ENCODE peak calls at places on chromosomes 6 and 20, in four cellular contexts. U is AG10803, Y is left ventricle myocardium inferior, C is foreskin fibroblast. F is an unnamed sample.

GRCh38 chr6:144156334-144156733 is 6.0 kb downstream of the STX11 start:
- DNase-seq in U (peak), Y (no peak), C (no peak), F (peak)

GRCh38 chr20:50067018-50067417 is 45.9 kb downstream of the UBE2V1 start:
- DNase-seq in C (no peak), Y (no peak), U (no peak), F (no peak)

GRCh38 chr20:48898210-48898609 is 23.3 kb upstream of the ARFGEF2 start:
- DNase-seq in U (peak), Y (no peak), C (peak), F (peak)

GRCh38 chr6:138257638-138258040 is 39.3 kb upstream of the PBOV1 start:
- DNase-seq in U (no peak), C (no peak), Y (no peak), F (no peak)

GRCh38 chr6:167703347-167703746 is 123.4 kb upstream of the AFDN start:
- DNase-seq in Y (no peak), U (no peak), C (no peak), F (no peak)

GRCh38 chr6:134990262-134990661 is 40.4 kb upstream of the ALDH8A1 start:
- DNase-seq in U (no peak), Y (no peak), C (no peak), F (no peak)

GRCh38 chr20:9478801-9479200 is 35.6 kb upstream of the LAMP5 start:
- DNase-seq in Y (no peak), U (no peak), C (no peak), F (no peak)

GRCh38 chr6:57207141-57207540 is 15.0 kb downstream of the RAB23 start:
- DNase-seq in C (peak), Y (no peak), U (peak), F (peak)

GRCh38 chr20:10568032-10568431 is 105.8 kb downstream of the JAG1 start:
- DNase-seq in U (no peak), C (no peak), Y (no peak), F (no peak)

GRCh38 chr20:2210646-2211556 is 84.9 kb upstream of the TGM3 start:
- DNase-seq in U (peak), C (peak), Y (peak), F (peak)

GRCh38 chr6:50699086-50699886 is 14.0 kb upstream of the TFAP2D start:
- DNase-seq in C (no peak), Y (no peak), U (peak), F (no peak)

GRCh38 chr6:21131406-21131805 is 462.1 kb upstream of the SOX4 start:
- DNase-seq in Y (no peak), C (no peak), U (no peak), F (no peak)

GRCh38 chr6:49001856-49002255 is 461.2 kb downstream of the MMUT start:
- DNase-seq in C (peak), Y (no peak), U (peak), F (peak)

GRCh38 chr20:19223640-19224039 is 11.2 kb downstream of the SLC24A3 start:
- DNase-seq in C (no peak), Y (no peak), U (no peak), F (no peak)

GRCh38 chr6:53530346-53530745 is 14.6 kb downstream of the GCLC start:
- DNase-seq in Y (peak), U (peak), C (no peak), F (peak)

GRCh38 chr6:34207695-34208443 is 28.8 kb upstream of the HMGA1 start:
- DNase-seq in U (no peak), Y (no peak), C (no peak), F (no peak)

GRCh38 chr6:163415620-163416379 is 1.3 kb downstream of the QKI start:
- DNase-seq in Y (peak), U (peak), C (no peak), F (peak)

GRCh38 chr6:136403166-136403980 is 113.7 kb upstream of the BCLAF1 start:
- DNase-seq in U (peak), C (peak), Y (no peak), F (peak)

GRCh38 chr6:97705568-97705967 is 422.6 kb upstream of the MMS22L start:
- DNase-seq in C (no peak), U (peak), Y (no peak), F (peak)

GRCh38 chr6:57305112-57305511 is 12.3 kb upstream of the PRIM2 start:
- DNase-seq in C (no peak), Y (no peak), U (peak), F (no peak)

GRCh38 chr6:38018755-38019165 is 199.2 kb downstream of the ZFAND3 start:
- DNase-seq in Y (no peak), C (no peak), U (no peak), F (no peak)

GRCh38 chr6:21091411-21091810 is 502.1 kb upstream of the SOX4 start:
- DNase-seq in C (no peak), U (no peak), Y (no peak), F (no peak)

GRCh38 chr20:7742479-7742878 is 197.8 kb downstream of the HAO1 start:
- DNase-seq in C (peak), U (peak), Y (no peak), F (peak)

GRCh38 chr6:75326557-75327258 is 42.1 kb upstream of the TMEM30A start:
- DNase-seq in Y (no peak), C (peak), U (peak), F (peak)

GRCh38 chr20:50283922-50284810 is 93.5 kb downstream of the CEBPB start:
- DNase-seq in Y (no peak), C (peak), U (peak), F (peak)

GRCh38 chr6:120774275-120774674 is 560.0 kb downstream of the TBC1D32 start:
- DNase-seq in U (peak), Y (no peak), C (no peak), F (peak)

GRCh38 chr6:27065183-27065582 is 182.3 kb upstream of the PRSS16 start:
- DNase-seq in U (no peak), C (no peak), Y (no peak), F (no peak)

GRCh38 chr20:41249371-41249770 is 68.2 kb downstream of the ZHX3 start:
- DNase-seq in Y (peak), U (peak), C (peak), F (peak)

GRCh38 chr6:159217595-159218275 is 48.5 kb downstream of the FNDC1 start:
- DNase-seq in C (peak), U (peak), Y (no peak), F (peak)
- TF ChIP-seq CTCF in C (peak), U (peak), Y (peak), F (peak)

GRCh38 chr6:131960371-131961133 is 9.4 kb upstream of the CCN2 start:
- DNase-seq in C (no peak), Y (no peak), U (peak), F (peak)
- TF ChIP-seq CTCF in C (no peak), Y (peak), U (peak), F (peak)

GRCh38 chr6:121791396-121792315 is 356.2 kb downstream of the GJA1 start:
- DNase-seq in Y (no peak), U (peak), C (no peak), F (peak)
- TF ChIP-seq CTCF in Y (peak), U (peak), C (no peak), F (peak)

GRCh38 chr6:122482750-122483080 is 11.1 kb upstream of the SERINC1 start:
- DNase-seq in Y (no peak), U (no peak), C (no peak), F (no peak)

GRCh38 chr6:122484760-122485159 is 13.2 kb upstream of the SERINC1 start:
- DNase-seq in C (no peak), U (no peak), Y (no peak), F (no peak)
- TF ChIP-seq CTCF in C (no peak), U (no peak), Y (no peak), F (no peak)

GRCh38 chr6:70666726-70667125 is 957 bp upstream of the SMAP1 start:
- DNase-seq in Y (no peak), U (no peak), C (no peak), F (no peak)
- TF ChIP-seq CTCF in Y (no peak), U (no peak), C (no peak), F (no peak)

DNA sequence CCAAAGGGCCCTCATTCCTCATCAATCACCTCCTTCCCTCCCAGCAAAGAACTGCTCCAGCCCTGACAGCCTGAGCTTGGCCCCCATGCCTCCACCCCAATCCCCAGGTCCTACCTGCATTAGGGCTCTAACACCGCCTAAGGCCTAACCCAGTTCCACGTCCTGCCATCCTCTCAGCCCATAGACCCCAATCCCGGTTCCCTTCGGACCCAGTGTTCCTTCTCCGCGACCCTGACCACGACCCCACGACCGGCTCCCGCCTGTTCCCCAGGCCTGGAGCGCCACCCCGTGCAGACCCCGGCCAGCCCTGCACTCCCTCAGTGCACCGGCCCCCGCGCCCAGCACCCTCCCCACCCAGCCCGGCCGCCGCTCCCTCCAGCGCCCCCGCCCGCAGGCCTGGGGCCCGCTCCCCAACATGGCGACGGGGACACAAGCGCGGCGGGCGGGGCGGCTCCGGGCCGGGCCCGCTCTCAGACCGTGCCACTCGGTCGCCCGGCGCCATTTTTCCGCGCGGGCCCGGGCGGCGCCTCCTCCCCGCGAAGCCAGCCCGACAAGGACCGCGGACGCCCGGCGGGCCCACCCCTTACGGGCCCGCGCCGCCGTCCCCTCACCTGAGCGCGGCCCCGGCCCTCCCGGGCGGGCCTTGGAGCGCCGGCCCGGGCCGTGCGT is 456 bp downstream of the NCOA6 start:
- DNase-seq in U (peak), Y (peak), C (peak), F (peak)
- TF ChIP-seq CTCF in U (no peak), Y (peak), C (no peak), F (no peak)

DNA sequence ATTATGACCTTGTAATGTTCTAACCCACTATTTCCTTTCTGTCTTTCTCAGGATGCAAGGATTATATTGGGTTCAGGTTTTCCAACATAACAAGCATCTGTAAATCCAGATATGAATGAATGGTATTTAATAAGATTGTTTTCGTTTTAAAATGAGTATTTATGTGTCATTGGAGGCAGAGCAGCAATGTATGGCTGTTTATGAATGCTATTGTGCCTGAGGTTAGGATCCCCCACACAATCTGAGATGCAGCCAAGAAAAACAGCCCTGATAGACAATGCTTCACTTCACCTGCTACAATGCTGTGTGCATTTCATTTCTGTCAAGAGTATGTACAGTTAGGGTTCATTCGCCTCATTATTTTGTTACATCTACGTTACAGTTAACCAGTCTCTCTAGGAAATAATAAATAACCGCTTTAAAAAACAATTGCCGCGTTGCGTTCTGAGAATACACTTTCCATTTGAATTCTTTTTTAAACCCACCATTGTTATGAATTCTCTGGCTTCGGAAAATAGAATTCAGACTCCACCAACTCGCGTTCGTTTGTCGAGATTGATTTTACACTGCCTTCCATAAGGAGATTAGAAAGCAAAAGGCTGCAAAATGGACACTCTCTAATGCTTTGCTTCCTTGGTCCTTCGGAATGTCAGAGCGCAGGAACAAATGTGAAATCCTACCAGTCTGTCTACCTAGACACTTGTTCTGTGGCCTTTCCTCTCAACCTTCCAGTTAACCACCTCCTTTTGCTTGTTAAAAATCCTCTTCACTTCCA is 19.5 kb downstream of the TFAP2A start:
- DNase-seq in U (no peak), C (no peak), Y (no peak), F (no peak)
- TF ChIP-seq CTCF in U (no peak), C (no peak), Y (no peak), F (no peak)